ENCODE peak calls at places on chromosome 11, in four cellular contexts. Y is PC-3, F is HCT116, P is mesendoderm. I is an unnamed sample.

GRCh38 chr11:67615455-67616430 is 9.0 kb downstream of the NDUFV1 start:
- DNase-seq in Y (peak; percentile 62), F (peak; percentile 41), P (peak; percentile 81), I (peak; percentile 52)

GRCh38 chr11:116833816-116834534 is 3.4 kb downstream of the APOA1 start:
- DNase-seq in Y (no peak), F (no peak), P (no peak), I (no peak)

GRCh38 chr11:82718307-82718706 is 15.4 kb downstream of the FAM181B start:
- DNase-seq in Y (peak; percentile 76), F (peak; percentile 19), P (peak; percentile 63), I (peak; percentile 82)

GRCh38 chr11:16547879-16548278 is 190.6 kb upstream of the C11orf58 start:
- DNase-seq in Y (no peak), F (no peak), P (no peak), I (no peak)

GRCh38 chr11:125494033-125494364 is 2.1 kb downstream of the FEZ1 start:
- DNase-seq in Y (no peak), F (no peak), P (no peak), I (no peak)

GRCh38 chr11:32893947-32894827 is 1.6 kb downstream of the QSER1 start:
- DNase-seq in Y (peak; percentile 78), F (peak; percentile 88), P (peak; percentile 91), I (peak; percentile 89)

GRCh38 chr11:115421338-115422012 is 82.7 kb downstream of the CADM1 start:
- DNase-seq in Y (no peak), F (no peak), P (no peak), I (no peak)

GRCh38 chr11:36744375-36745168 is 146.5 kb upstream of the RAG2 start:
- DNase-seq in Y (peak; percentile 66), F (peak; percentile 46), P (peak; percentile 80), I (peak; percentile 78)

GRCh38 chr11:120392791-120393190 is 56.6 kb downstream of the ARHGEF12 start:
- DNase-seq in Y (peak; percentile 30), F (no peak), P (no peak), I (peak; percentile 24)

GRCh38 chr11:124219126-124219525 is 21.8 kb upstream of the OR8G1 start:
- DNase-seq in Y (peak; percentile 10), F (no peak), P (no peak), I (no peak)

GRCh38 chr11:101129203-101129943 is at the start of gene PGR:
- DNase-seq in Y (no peak), F (no peak), P (peak; percentile 42), I (peak; percentile 8)

GRCh38 chr11:86990079-86990478 is 34.9 kb upstream of the FZD4 start:
- DNase-seq in Y (no peak), F (no peak), P (no peak), I (peak; percentile 18)

GRCh38 chr11:78766997-78767396 is 192.3 kb upstream of the NARS2 start:
- DNase-seq in Y (no peak), F (no peak), P (no peak), I (no peak)

GRCh38 chr11:113153847-113154246 is 160.5 kb upstream of the TTC12 start:
- DNase-seq in Y (no peak), F (no peak), P (no peak), I (no peak)

DNA sequence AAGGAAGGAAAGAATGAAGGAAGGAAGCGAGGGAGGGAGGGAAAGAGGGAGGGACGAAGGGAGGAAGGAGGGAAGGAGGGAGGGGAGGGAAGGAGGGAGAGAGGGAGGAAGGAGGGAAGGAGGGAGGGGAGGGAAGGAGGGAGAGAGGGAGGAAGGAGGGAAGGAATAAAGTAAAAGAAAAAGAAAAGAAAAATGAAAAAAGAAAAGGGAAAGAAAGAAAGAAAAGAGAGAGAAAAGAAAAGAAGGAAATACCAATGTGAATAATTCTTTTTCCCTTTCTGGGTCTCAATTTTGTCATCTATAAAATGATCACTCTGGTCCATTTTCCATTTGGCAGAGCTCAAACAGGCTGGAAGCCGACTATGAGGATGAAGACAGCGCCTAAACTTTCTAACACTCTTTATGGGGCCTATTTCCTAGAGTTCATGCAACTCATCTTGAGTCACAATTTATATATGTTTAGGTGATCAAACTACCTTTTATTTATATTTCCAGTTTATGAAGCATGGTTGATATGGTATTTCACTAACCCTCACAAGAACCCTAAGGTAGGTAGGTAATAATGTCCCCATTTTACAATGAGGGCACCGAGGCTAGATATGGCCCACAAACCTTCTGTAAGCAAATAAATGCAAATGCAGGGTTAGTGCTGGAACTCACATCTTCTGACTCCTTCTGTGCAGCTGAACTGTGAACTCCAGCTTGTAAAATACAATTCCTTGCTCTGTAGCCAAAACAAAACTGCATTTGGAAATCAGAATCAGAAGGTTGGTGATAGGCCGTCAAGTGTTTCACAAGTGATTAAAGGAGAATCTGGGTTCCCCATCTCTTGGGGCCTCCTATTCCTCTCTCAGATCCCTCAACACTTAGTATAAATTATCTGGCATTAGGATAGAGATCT is 434.3 kb downstream of the ETS1 start:
- DNase-seq in Y (peak; percentile 78), F (no peak), P (no peak), I (no peak)
- H3K27ac ChIP-seq in Y (no peak overlapping the region), F (no peak overlapping the region), P (no peak overlapping the region), I (no peak overlapping the region)

GRCh38 chr11:71400216-71400615 is 48.0 kb downstream of the DHCR7 start:
- DNase-seq in Y (no peak), F (no peak), P (no peak), I (no peak)

GRCh38 chr11:71406681-71407080 is 41.5 kb downstream of the DHCR7 start:
- DNase-seq in Y (no peak), F (no peak), P (no peak), I (no peak)

GRCh38 chr11:71407356-71407755 is 40.8 kb downstream of the DHCR7 start:
- DNase-seq in Y (no peak), F (no peak), P (no peak), I (no peak)

GRCh38 chr11:71404209-71404608 is 44.0 kb downstream of the DHCR7 start:
- DNase-seq in Y (no peak), F (no peak), P (no peak), I (no peak)

DNA sequence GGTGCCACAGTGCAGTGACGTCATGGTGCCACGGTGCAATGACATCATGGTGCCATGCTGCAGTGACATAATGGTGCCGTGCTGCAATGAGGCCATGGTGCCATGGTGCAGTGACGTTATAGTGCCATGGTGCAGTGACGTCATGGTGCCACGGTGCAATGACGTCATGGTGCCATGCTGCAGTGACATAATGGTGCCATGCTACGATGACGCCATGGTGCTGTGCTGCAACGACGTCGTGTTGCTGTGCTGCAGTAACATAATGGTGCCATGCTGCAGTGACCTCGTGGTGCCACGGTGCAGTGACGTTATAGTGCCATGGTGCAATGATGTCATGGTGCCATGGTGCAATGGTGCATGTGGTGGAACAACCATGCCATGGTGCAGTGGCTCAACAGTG is 45.3 kb downstream of the DHCR7 start:
- DNase-seq in Y (no peak), F (no peak), P (no peak), I (no peak)
- H3K9ac ChIP-seq in Y (no peak overlapping the region), F (no peak overlapping the region), P (no peak overlapping the region), I (no peak overlapping the region)

GRCh38 chr11:35559949-35560348 is 34.5 kb upstream of the PAMR1 start:
- DNase-seq in Y (no peak), F (no peak), P (no peak), I (no peak)

GRCh38 chr11:35566885-35567284 is 41.5 kb upstream of the PAMR1 start:
- DNase-seq in Y (no peak), F (no peak), P (no peak), I (no peak)

GRCh38 chr11:35564246-35564595 is 38.8 kb upstream of the PAMR1 start:
- DNase-seq in Y (no peak), F (no peak), P (no peak), I (no peak)

GRCh38 chr11:35566161-35566560 is 40.7 kb upstream of the PAMR1 start:
- DNase-seq in Y (no peak), F (no peak), P (no peak), I (no peak)

GRCh38 chr11:35563413-35564245 is 38.2 kb upstream of the PAMR1 start:
- DNase-seq in Y (no peak), F (no peak), P (no peak), I (peak; percentile 53)
- H3K4me2 ChIP-seq in Y (no peak overlapping the region), F (no peak overlapping the region), P (no peak overlapping the region), I (peak overlapping the region; percentile 56)

GRCh38 chr11:66609951-66610617 is 6.3 kb upstream of the RBM14 start:
- DNase-seq in Y (no peak), F (no peak), P (no peak), I (no peak)
- H3K27ac ChIP-seq in Y (no peak overlapping the region), F (no peak overlapping the region), P (no peak overlapping the region), I (no peak overlapping the region)

GRCh38 chr11:110186456-110186855 is 93.3 kb downstream of the ZC3H12C start:
- DNase-seq in Y (no peak), F (no peak), P (no peak), I (no peak)

GRCh38 chr11:110184974-110185597 is 91.9 kb downstream of the ZC3H12C start:
- DNase-seq in Y (peak; percentile 82), F (peak; percentile 10), P (no peak), I (peak; percentile 57)

GRCh38 chr11:110184466-110184865 is 91.3 kb downstream of the ZC3H12C start:
- DNase-seq in Y (no peak), F (no peak), P (no peak), I (no peak)

GRCh38 chr11:110186867-110187266 is 93.7 kb downstream of the ZC3H12C start:
- DNase-seq in Y (no peak), F (no peak), P (no peak), I (no peak)

DNA sequence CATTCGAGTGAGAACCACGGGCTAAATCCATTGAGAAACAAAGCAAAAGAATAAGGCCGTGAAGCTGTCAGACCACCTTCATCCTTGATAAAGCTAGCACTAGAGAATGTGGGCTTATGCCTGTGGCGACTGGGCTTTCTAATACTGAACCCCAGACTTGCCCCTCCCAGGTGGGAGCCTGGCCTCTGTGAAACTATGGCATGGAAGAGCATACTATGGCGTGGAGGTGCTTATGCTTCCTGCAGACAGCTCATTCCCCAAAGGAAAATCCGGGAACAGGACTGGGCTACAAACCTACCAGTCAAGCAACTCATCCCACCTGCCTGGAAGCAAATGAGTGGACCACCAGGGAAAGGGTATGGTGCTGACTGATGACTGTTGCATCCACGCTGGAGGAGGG is 92.4 kb downstream of the ZC3H12C start:
- DNase-seq in Y (no peak), F (no peak), P (no peak), I (no peak)
- H3K9ac ChIP-seq in Y (no peak overlapping the region), F (no peak overlapping the region), P (no peak overlapping the region), I (no peak overlapping the region)

GRCh38 chr11:133181672-133182071 is 350.6 kb downstream of the OPCML start:
- DNase-seq in Y (no peak), F (no peak), P (no peak), I (no peak)

GRCh38 chr11:133176748-133177147 is 355.6 kb downstream of the OPCML start:
- DNase-seq in Y (no peak), F (no peak), P (no peak), I (no peak)

GRCh38 chr11:133181066-133181465 is 351.2 kb downstream of the OPCML start:
- DNase-seq in Y (no peak), F (no peak), P (no peak), I (no peak)

GRCh38 chr11:133175111-133175510 is 357.2 kb downstream of the OPCML start:
- DNase-seq in Y (no peak), F (no peak), P (no peak), I (no peak)

DNA sequence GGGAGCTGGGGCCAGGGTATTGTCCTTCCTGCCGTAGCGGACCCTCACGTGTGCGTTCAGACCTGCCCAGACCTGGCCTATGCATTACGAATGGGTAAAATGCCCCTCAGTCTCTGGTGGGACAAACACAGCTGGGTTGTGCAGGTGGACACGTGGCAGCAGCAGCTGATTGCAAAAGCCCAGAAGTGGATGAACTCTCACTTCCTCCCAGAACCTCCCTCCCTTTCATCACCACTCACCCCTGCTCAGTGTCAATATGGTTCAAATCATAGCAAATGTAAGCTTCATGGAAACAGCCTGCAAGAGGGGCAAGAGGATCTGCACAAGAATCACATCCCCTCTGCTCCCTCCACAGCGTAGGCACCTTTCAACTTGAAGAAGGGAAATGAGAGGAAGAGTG is 352.1 kb downstream of the OPCML start:
- DNase-seq in Y (no peak), F (no peak), P (no peak), I (no peak)
- H3K4me2 ChIP-seq in Y (no peak overlapping the region), F (no peak overlapping the region), P (no peak overlapping the region), I (no peak overlapping the region)